ENCODE peak calls at places on chromosome 4, in six cellular contexts. D is dorsolateral prefrontal cortex; W is GM23338; H is CD4-positive, alpha-beta memory T cell; F is IMR-90; Q is keratinocyte. R is an unnamed sample.

GRCh38 chr4:168817418-168817817 is 192.6 kb downstream of the CBR4 start:
- DNase-seq in F (no peak), Q (no peak), H (no peak), W (no peak), D (no peak), R (no peak)

GRCh38 chr4:137861682-137862081 is 329.4 kb upstream of the PCDH18 start:
- DNase-seq in F (peak; percentile 29), H (no peak), Q (no peak), W (peak; percentile 25), D (no peak), R (peak; percentile 43)

GRCh38 chr4:3423952-3424351 is 17.8 kb upstream of the HGFAC start:
- DNase-seq in F (no peak), Q (no peak), H (no peak), D (no peak), W (no peak), R (no peak)

GRCh38 chr4:169620846-169621228 is 459 bp downstream of the CLCN3 start:
- DNase-seq in F (no peak), H (no peak), D (peak; percentile 18), W (peak; percentile 36), Q (no peak), R (peak; percentile 48)

GRCh38 chr4:41160010-41160789 is 54.1 kb downstream of the APBB2 start:
- DNase-seq in Q (peak; percentile 87), F (peak; percentile 96), W (no peak), H (no peak), D (no peak), R (no peak)

GRCh38 chr4:39278476-39278875 is 87.7 kb downstream of the RFC1 start:
- DNase-seq in Q (no peak), F (no peak), D (no peak), H (no peak), W (no peak), R (no peak)

GRCh38 chr4:74768857-74769525 is 25.3 kb downstream of the BTC start:
- DNase-seq in D (no peak), H (no peak), Q (no peak), F (peak; percentile 9), W (no peak), R (peak; percentile 60)

GRCh38 chr4:65971686-65972085 is 301.4 kb upstream of the EPHA5 start:
- DNase-seq in Q (no peak), F (no peak), W (no peak), H (no peak), D (no peak), R (no peak)

GRCh38 chr4:38856524-38857337 is at the start of gene TLR6:
- DNase-seq in Q (peak; percentile 40), H (peak; percentile 75), D (peak; percentile 18), W (peak; percentile 88), F (peak; percentile 68), R (peak; percentile 97)

GRCh38 chr4:172708184-172708583 is 460.4 kb upstream of the GALNT7 start:
- DNase-seq in F (no peak), W (peak; percentile 23), Q (no peak), H (no peak), D (no peak), R (no peak)

GRCh38 chr4:56552273-56552672 is 46.7 kb downstream of the ARL9 start:
- DNase-seq in D (no peak), W (no peak), H (no peak), F (no peak), Q (no peak), R (no peak)

GRCh38 chr4:4569036-4569435 is 27.2 kb upstream of the STX18 start:
- DNase-seq in W (no peak), Q (no peak), F (no peak), H (no peak), D (no peak), R (no peak)

DNA sequence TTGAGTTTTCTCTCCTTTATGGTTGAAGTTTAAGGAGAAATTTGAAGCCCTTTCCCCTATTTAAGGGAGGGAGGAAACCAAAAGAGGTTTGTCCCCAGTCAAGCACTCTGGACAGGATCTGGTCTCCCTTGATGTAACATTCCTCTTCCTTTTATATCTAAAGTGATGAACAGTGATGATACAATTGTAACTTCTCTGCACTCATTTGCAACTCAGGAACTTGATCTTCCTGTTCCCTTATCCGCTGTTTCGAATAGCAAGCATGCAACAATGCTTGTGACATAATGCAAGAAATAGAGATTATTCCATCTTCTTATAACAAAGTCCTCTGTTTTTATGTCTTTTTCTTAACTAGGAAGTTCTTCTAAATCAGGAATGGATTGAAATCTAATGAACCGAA is 18.3 kb downstream of the ALPK1 start:
- DNase-seq in F (no peak), Q (no peak), W (no peak), H (no peak), D (no peak), R (peak; percentile 52)
- H3K27ac ChIP-seq in F (no peak overlapping the region), Q (no peak overlapping the region), W (no peak overlapping the region), H (no peak overlapping the region), D (no peak overlapping the region), R (no peak overlapping the region)

GRCh38 chr4:7344650-7345049 is 90.1 kb downstream of the PSAPL1 start:
- DNase-seq in Q (no peak), D (no peak), W (no peak), F (no peak), H (no peak), R (no peak)

GRCh38 chr4:7342223-7342576 is 92.5 kb downstream of the PSAPL1 start:
- DNase-seq in D (no peak), F (no peak), W (no peak), Q (no peak), H (no peak), R (no peak)

GRCh38 chr4:7343950-7344349 is 90.8 kb downstream of the PSAPL1 start:
- DNase-seq in Q (no peak), H (no peak), W (no peak), F (no peak), D (no peak), R (no peak)

GRCh38 chr4:7342581-7343352 is 92.0 kb downstream of the PSAPL1 start:
- DNase-seq in Q (no peak), H (no peak), D (peak; percentile 83), F (no peak), W (no peak), R (no peak)

GRCh38 chr4:7343353-7343655 is 91.4 kb downstream of the PSAPL1 start:
- DNase-seq in Q (no peak), D (no peak), F (no peak), H (no peak), W (no peak), R (no peak)
- H3K27ac ChIP-seq in Q (no peak overlapping the region), D (peak overlapping the region; percentile 94), F (no peak overlapping the region), H (no peak overlapping the region), W (no peak overlapping the region), R (no peak overlapping the region)

GRCh38 chr4:139763205-139763604 is 97.6 kb downstream of the MGST2 start:
- DNase-seq in F (no peak), Q (no peak), D (peak; percentile 46), H (no peak), W (peak; percentile 43), R (no peak)
- H3K27ac ChIP-seq in F (no peak overlapping the region), Q (no peak overlapping the region), D (peak overlapping the region; percentile 66), H (no peak overlapping the region), W (no peak overlapping the region), R (peak overlapping the region; percentile 74)

DNA sequence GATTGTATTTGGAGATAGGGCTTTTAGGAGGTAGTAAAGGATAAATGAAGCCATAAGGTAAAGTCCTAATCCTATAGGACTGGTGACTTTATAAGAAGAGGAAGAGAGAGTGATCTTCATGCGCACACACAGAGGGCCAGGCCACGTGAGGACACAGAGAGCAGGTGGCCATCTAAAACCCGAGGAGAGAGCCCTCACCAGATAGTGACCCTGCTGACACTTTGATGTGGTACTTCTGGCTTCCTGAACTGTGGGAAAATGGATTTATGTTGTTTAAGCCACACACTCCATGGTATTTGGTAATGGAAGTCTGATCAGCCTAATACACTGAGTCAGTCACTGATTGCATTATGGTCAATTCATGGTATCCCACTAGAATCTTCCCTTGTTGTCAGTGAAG is 164.9 kb upstream of the TAPT1 start:
- DNase-seq in D (no peak), Q (no peak), H (no peak), W (no peak), F (no peak), R (no peak)
- H3K27ac ChIP-seq in D (no peak overlapping the region), Q (no peak overlapping the region), H (no peak overlapping the region), W (no peak overlapping the region), F (no peak overlapping the region), R (no peak overlapping the region)

GRCh38 chr4:186767794-186768193 is 44.1 kb upstream of the FAT1 start:
- DNase-seq in Q (no peak), D (no peak), F (no peak), H (no peak), W (no peak), R (no peak)

GRCh38 chr4:186772936-186773335 is 49.3 kb upstream of the FAT1 start:
- DNase-seq in F (peak; percentile 86), Q (no peak), H (no peak), D (no peak), W (no peak), R (no peak)

GRCh38 chr4:186765673-186766546 is 42.3 kb upstream of the FAT1 start:
- DNase-seq in H (no peak), D (no peak), W (no peak), F (no peak), Q (no peak), R (no peak)

GRCh38 chr4:186771624-186772023 is 48.0 kb upstream of the FAT1 start:
- DNase-seq in W (no peak), Q (no peak), F (peak; percentile 19), D (no peak), H (no peak), R (no peak)

GRCh38 chr4:186770446-186771175 is 47.0 kb upstream of the FAT1 start:
- DNase-seq in F (peak; percentile 82), W (no peak), D (no peak), Q (peak; percentile 57), H (no peak), R (no peak)
- H3K27ac ChIP-seq in F (peak overlapping the region; percentile 82), W (no peak overlapping the region), D (no peak overlapping the region), Q (peak overlapping the region; percentile 62), H (no peak overlapping the region), R (no peak overlapping the region)

GRCh38 chr4:104899863-104900262 is 246.8 kb upstream of the TET2 start:
- DNase-seq in Q (no peak), F (no peak), H (no peak), D (no peak), W (no peak), R (no peak)

GRCh38 chr4:104896623-104897296 is 249.9 kb upstream of the TET2 start:
- DNase-seq in H (no peak), D (no peak), Q (no peak), F (no peak), W (no peak), R (no peak)

GRCh38 chr4:104897297-104897645 is 249.4 kb upstream of the TET2 start:
- DNase-seq in W (no peak), D (no peak), H (no peak), Q (no peak), F (no peak), R (no peak)

GRCh38 chr4:104905546-104905945 is 241.1 kb upstream of the TET2 start:
- DNase-seq in W (no peak), F (no peak), D (no peak), H (no peak), Q (no peak), R (no peak)

GRCh38 chr4:104901438-104901837 is 245.2 kb upstream of the TET2 start:
- DNase-seq in D (peak; percentile 11), W (peak; percentile 45), H (no peak), Q (no peak), F (no peak), R (no peak)
- H3K27ac ChIP-seq in D (no peak overlapping the region), W (no peak overlapping the region), H (no peak overlapping the region), Q (no peak overlapping the region), F (no peak overlapping the region), R (no peak overlapping the region)

GRCh38 chr4:70980196-70980595 is 13.3 kb upstream of the DCK start:
- DNase-seq in F (no peak), D (no peak), H (no peak), W (no peak), Q (no peak), R (no peak)
- H3K27ac ChIP-seq in F (no peak overlapping the region), D (no peak overlapping the region), H (no peak overlapping the region), W (no peak overlapping the region), Q (no peak overlapping the region), R (peak overlapping the region; percentile 67)

GRCh38 chr4:140102406-140102805 is 51.6 kb downstream of the MAML3 start:
- DNase-seq in D (no peak), Q (peak; percentile 41), W (no peak), H (no peak), F (no peak), R (no peak)
- H3K27ac ChIP-seq in D (no peak overlapping the region), Q (no peak overlapping the region), W (no peak overlapping the region), H (no peak overlapping the region), F (no peak overlapping the region), R (no peak overlapping the region)

R was measured in Karpas-422.